ENCODE peak calls at places on chromosome 3, in four cellular contexts. One of them, this sample, is unnamed. For H3K9me1, the result is how much of the 10 kb centered on the place peaks cover.

GRCh38 chr3:123338021-123338619 is 110.8 kb downstream of the ADCY5 start:
- DNase-seq in keratinocyte: no peak
- DNase-seq in K562: no peak
- DNase-seq in endothelial cell of umbilical vein: no peak
- DNase-seq in this sample: no peak

GRCh38 chr3:102512734-102513518 is 78.1 kb downstream of the ZPLD1 start:
- DNase-seq in keratinocyte: no peak
- DNase-seq in K562: no peak
- DNase-seq in endothelial cell of umbilical vein: no peak
- DNase-seq in this sample: no peak

GRCh38 chr3:71185733-71186455 is 397.6 kb downstream of the FOXP1 start:
- DNase-seq in keratinocyte: no peak
- DNase-seq in K562: peak
- DNase-seq in endothelial cell of umbilical vein: peak
- DNase-seq in this sample: peak

GRCh38 chr3:146803746-146804145 is 198.6 kb upstream of the PLSCR5 start:
- DNase-seq in keratinocyte: no peak
- DNase-seq in K562: no peak
- DNase-seq in endothelial cell of umbilical vein: peak
- DNase-seq in this sample: peak

GRCh38 chr3:43726511-43726910 is 35.8 kb downstream of the ABHD5 start:
- DNase-seq in keratinocyte: no peak
- DNase-seq in K562: no peak
- DNase-seq in endothelial cell of umbilical vein: no peak
- DNase-seq in this sample: peak

GRCh38 chr3:48118322-48118721 is 69.9 kb downstream of the CDC25A start:
- DNase-seq in keratinocyte: no peak
- DNase-seq in K562: no peak
- DNase-seq in endothelial cell of umbilical vein: no peak
- DNase-seq in this sample: no peak

GRCh38 chr3:96106701-96107100 is 707.7 kb upstream of the EPHA6 start:
- DNase-seq in keratinocyte: no peak
- DNase-seq in K562: no peak
- DNase-seq in endothelial cell of umbilical vein: no peak
- DNase-seq in this sample: no peak

GRCh38 chr3:52218953-52219650 is 6.3 kb downstream of the TLR9 start:
- DNase-seq in keratinocyte: no peak
- DNase-seq in K562: no peak
- DNase-seq in endothelial cell of umbilical vein: peak
- DNase-seq in this sample: no peak

GRCh38 chr3:133745981-133746721 is at the start of gene TF:
- DNase-seq in keratinocyte: no peak
- DNase-seq in K562: no peak
- DNase-seq in endothelial cell of umbilical vein: no peak
- DNase-seq in this sample: no peak

GRCh38 chr3:106302451-106303221 is 433.8 kb upstream of the CBLB start:
- DNase-seq in keratinocyte: no peak
- DNase-seq in K562: no peak
- DNase-seq in endothelial cell of umbilical vein: no peak
- DNase-seq in this sample: no peak

GRCh38 chr3:192684151-192684550 is 43.2 kb downstream of the FGF12 start:
- DNase-seq in keratinocyte: no peak
- DNase-seq in K562: no peak
- DNase-seq in endothelial cell of umbilical vein: no peak
- DNase-seq in this sample: no peak

DNA sequence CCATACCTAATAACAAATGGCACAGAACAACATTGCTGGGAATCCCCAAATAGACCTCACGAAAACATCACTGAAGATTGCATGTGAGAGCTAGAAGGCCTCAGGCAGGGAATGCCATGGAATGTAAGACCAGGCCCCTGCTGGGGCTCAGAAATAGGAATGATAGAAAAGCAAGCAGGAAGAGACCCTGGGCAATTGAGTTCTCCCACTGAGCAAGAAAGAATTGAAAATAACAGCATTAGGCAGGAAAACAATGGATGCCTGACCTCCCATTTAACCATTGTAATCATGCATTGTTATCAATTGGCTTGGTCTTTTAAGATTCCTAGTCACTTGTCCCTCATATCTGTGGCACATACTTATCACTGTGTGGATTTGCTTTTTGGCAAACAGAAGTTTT is 581.6 kb downstream of the FHIT start:
- DNase-seq in keratinocyte: no peak
- DNase-seq in K562: no peak
- DNase-seq in endothelial cell of umbilical vein: no peak
- DNase-seq in this sample: no peak
- H3K9me1 ChIP-seq in keratinocyte: under half
- H3K9me1 ChIP-seq in K562: under half
- H3K9me1 ChIP-seq in endothelial cell of umbilical vein: under half
- H3K9me1 ChIP-seq in this sample: under half

DNA sequence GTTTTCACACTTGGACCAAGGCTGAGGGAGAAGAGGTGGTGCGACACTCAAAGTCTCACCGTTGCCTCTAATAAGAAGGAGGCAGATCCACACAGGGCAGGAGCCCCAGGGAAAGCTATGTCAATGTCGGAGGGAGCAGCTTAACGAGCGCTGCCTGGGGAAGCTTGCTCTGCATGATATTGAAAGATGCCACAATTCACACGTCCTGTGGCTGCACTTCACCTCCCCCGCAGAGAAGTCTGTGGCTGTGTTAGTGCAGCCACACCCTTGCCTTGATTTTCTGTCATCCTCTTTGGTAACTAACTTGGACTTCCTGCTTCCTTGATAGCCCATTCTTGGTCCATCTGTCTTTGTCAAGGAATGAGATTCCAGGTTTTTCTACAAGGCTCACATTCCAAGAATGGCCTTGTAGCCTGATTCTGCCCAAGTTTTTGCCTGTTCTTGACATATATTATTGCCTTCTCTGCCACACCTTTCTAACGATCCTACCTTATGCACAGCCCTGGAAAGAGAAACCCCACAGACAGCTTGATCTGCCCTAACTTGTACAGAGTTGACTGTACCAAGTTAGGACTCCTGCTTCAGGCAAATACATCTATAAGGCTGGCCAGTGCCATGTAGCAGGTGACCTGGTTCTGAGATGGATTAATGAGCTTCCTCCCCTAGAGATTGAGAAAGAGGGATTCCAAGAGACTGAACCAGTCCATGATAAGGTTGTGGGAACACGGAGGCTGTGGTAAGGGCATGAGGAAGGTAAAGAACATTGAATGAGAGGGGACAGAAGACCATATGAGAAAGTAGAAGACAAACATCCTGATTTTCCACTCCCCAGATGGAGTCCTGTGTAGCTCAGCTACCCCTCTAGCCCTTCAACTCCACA is 153.0 kb upstream of the WNT5A start:
- DNase-seq in keratinocyte: peak
- DNase-seq in K562: no peak
- DNase-seq in endothelial cell of umbilical vein: no peak
- DNase-seq in this sample: no peak
- H3K9me1 ChIP-seq in keratinocyte: under half
- H3K9me1 ChIP-seq in K562: under half
- H3K9me1 ChIP-seq in endothelial cell of umbilical vein: under half
- H3K9me1 ChIP-seq in this sample: under half

DNA sequence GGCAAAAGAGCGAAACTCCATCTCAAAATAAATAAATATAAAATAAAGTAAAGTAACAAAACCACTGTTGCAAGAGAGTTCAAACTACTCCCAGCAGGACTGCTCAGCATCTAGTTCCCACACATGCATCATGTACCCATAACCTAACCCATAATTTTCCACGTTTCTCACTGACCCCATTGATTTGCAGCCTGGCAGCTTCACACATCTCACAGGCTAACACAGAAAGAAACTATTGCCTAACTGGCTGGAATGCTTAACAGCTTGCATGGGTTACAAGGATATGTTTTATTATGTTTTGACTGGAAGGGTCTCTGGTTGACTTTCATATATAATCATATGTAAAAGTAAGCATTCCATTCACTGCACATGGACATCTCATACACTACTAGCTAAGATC is 55.6 kb upstream of the TBC1D23 start:
- DNase-seq in keratinocyte: no peak
- DNase-seq in K562: no peak
- DNase-seq in endothelial cell of umbilical vein: no peak
- DNase-seq in this sample: peak
- H3K9me1 ChIP-seq in keratinocyte: under half
- H3K9me1 ChIP-seq in K562: under half
- H3K9me1 ChIP-seq in endothelial cell of umbilical vein: under half
- H3K9me1 ChIP-seq in this sample: under half

GRCh38 chr3:46566040-46566631 is at the start of gene LRRC2:
- DNase-seq in keratinocyte: no peak
- DNase-seq in K562: peak
- DNase-seq in endothelial cell of umbilical vein: peak
- DNase-seq in this sample: peak
- H3K9me1 ChIP-seq in keratinocyte: under half
- H3K9me1 ChIP-seq in K562: under half
- H3K9me1 ChIP-seq in endothelial cell of umbilical vein: under half
- H3K9me1 ChIP-seq in this sample: under half

GRCh38 chr3:129463094-129463493 is 23.1 kb downstream of the IFT122 start:
- DNase-seq in keratinocyte: no peak
- DNase-seq in K562: no peak
- DNase-seq in endothelial cell of umbilical vein: no peak
- DNase-seq in this sample: no peak
- H3K9me1 ChIP-seq in keratinocyte: under half
- H3K9me1 ChIP-seq in K562: under half
- H3K9me1 ChIP-seq in endothelial cell of umbilical vein: under half
- H3K9me1 ChIP-seq in this sample: under half

DNA sequence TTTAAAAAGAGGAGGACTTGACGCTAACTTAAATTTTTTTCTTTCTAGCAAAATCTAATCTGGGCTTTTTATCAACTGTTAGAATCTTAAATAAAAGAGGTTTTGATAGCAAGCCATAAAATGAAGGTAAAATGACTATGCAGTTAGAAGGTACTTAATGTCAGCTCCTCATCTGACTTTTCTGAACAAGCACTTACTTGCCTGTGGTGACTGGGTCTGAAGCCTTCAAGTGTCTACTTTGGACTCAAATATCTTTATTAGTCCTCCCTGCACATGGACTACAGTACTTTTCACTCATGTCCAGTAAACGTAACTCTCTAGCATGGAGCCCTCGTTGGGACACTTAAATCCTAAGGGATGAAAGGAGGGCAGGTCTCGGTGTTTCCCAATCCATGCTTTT is 135.9 kb downstream of the P2RY1 start:
- DNase-seq in keratinocyte: no peak
- DNase-seq in K562: no peak
- DNase-seq in endothelial cell of umbilical vein: no peak
- DNase-seq in this sample: no peak
- H3K9me1 ChIP-seq in keratinocyte: under half
- H3K9me1 ChIP-seq in K562: under half
- H3K9me1 ChIP-seq in endothelial cell of umbilical vein: under half
- H3K9me1 ChIP-seq in this sample: under half

DNA sequence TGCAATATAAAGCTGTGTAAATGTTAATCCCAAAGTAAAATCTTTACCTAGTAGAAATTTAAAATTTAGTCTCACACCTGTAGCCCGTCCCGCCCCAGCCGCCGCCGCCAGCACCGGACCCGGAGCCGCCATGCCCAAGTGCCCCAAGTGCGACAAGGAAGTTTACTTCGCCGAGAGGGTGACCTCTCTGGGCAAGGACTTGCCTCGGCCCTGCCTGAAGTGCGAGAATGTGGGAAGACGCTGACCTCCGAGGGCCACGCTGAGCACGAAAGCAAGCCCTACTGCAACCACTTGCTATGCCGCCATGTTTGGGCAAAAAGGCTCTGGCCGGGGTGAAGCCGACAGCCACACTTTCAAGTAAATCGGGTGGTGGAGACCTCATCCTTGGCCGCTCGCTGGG is 22.1 kb upstream of the TOP2B start:
- DNase-seq in keratinocyte: no peak
- DNase-seq in K562: no peak
- DNase-seq in endothelial cell of umbilical vein: no peak
- DNase-seq in this sample: no peak
- H3K9me1 ChIP-seq in keratinocyte: under half
- H3K9me1 ChIP-seq in K562: under half
- H3K9me1 ChIP-seq in endothelial cell of umbilical vein: under half
- H3K9me1 ChIP-seq in this sample: under half

GRCh38 chr3:58642846-58643245 is 23.7 kb downstream of the FAM3D start:
- DNase-seq in keratinocyte: no peak
- DNase-seq in K562: no peak
- DNase-seq in endothelial cell of umbilical vein: no peak
- DNase-seq in this sample: no peak
- H3K9me1 ChIP-seq in keratinocyte: under half
- H3K9me1 ChIP-seq in K562: under half
- H3K9me1 ChIP-seq in endothelial cell of umbilical vein: under half
- H3K9me1 ChIP-seq in this sample: under half

GRCh38 chr3:142563491-142563997 is 15.0 kb downstream of the ATR start:
- DNase-seq in keratinocyte: no peak
- DNase-seq in K562: no peak
- DNase-seq in endothelial cell of umbilical vein: no peak
- DNase-seq in this sample: no peak
- H3K9me1 ChIP-seq in keratinocyte: under half
- H3K9me1 ChIP-seq in K562: under half
- H3K9me1 ChIP-seq in endothelial cell of umbilical vein: under half
- H3K9me1 ChIP-seq in this sample: under half

GRCh38 chr3:184778426-184779332 is 33.3 kb upstream of the VPS8 start:
- DNase-seq in keratinocyte: no peak
- DNase-seq in K562: no peak
- DNase-seq in endothelial cell of umbilical vein: no peak
- DNase-seq in this sample: no peak
- H3K9me1 ChIP-seq in keratinocyte: under half
- H3K9me1 ChIP-seq in K562: under half
- H3K9me1 ChIP-seq in endothelial cell of umbilical vein: under half
- H3K9me1 ChIP-seq in this sample: under half

This sample was measured in IMR-90.